ENCODE peak calls at places on chromosomes 7 and 10, in four cellular contexts. R, O, Y and I are unnamed samples.

GRCh38 chr7:28570113-28570969 is 158.0 kb downstream of the CREB5 start:
- DNase-seq in Y (no peak), R (no peak), O (no peak), I (no peak)

GRCh38 chr7:128931186-128931798 is 6.4 kb upstream of the IRF5 start:
- DNase-seq in Y (no peak), R (no peak), O (no peak), I (no peak)

GRCh38 chr10:12042409-12042796 is 206 bp downstream of the UPF2 start:
- DNase-seq in O (peak), R (no peak), Y (peak), I (peak)

GRCh38 chr7:32037650-32038198 is 32.5 kb downstream of the PDE1C start:
- DNase-seq in R (no peak), Y (no peak), O (no peak), I (no peak)

GRCh38 chr10:86190291-86190690 is 176.3 kb downstream of the GRID1 start:
- DNase-seq in R (peak), O (no peak), Y (no peak), I (no peak)

GRCh38 chr10:67665491-67665890 is 30.5 kb downstream of the CTNNA3 start:
- DNase-seq in O (no peak), Y (peak), R (no peak), I (no peak)

GRCh38 chr7:86991844-86992243 is 67.6 kb downstream of the ELAPOR2 start:
- DNase-seq in O (no peak), R (no peak), Y (no peak), I (peak)

GRCh38 chr7:44048031-44048795 is 3.7 kb downstream of the DBNL start:
- DNase-seq in Y (no peak), R (no peak), O (no peak), I (no peak)

GRCh38 chr7:35555934-35556333 is 139.0 kb downstream of the HERPUD2 start:
- DNase-seq in Y (no peak), O (no peak), R (no peak), I (no peak)

GRCh38 chr10:132271458-132272011 is 36.2 kb downstream of the STK32C start:
- DNase-seq in Y (no peak), R (no peak), O (peak), I (no peak)

GRCh38 chr10:93376372-93377296 is 105.5 kb downstream of the MYOF start:
- DNase-seq in O (no peak), R (peak), Y (peak), I (peak)
- H3K4me3 ChIP-seq in O (no peak), R (no peak), Y (no peak), I (no peak)

DNA sequence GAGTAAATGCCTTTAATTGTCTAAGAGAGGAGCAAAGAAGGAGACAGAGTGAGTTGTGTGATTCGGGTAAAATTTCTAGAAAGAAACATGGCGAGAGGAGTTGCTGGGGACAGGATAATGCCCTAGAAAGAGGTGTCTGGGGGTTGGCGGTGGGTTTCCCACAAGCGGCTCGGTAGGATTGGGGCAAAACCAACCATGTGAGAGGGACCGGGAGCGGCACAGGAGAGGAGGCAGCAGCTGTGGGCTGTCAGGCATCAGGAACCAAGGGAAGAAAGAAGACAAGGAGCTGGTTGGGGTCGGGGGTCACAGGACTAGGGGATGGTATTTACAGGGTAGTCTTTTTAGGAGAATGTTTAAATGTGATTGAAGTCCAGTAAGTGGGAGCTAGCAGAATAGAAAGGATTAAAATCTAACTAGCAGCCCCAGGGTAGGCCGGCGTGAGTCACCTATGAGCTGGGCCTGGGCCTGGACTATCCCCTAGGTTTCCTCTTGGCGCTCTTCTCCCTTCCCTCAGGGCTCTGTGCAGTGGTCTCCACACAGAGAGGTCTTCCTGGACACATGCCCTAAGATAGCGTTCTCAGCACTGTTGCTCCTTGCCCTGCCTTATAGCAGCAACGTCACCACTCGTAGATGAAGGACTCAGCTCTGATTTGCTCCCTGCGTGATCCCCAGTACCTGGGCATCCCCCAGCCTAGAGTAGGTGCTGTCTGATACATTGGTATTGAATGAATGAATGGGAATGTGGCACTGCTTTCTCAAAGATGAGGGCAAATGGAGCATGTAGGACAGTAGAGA is 32.6 kb downstream of the IKZF1 start:
- DNase-seq in R (no peak), Y (no peak), O (no peak), I (no peak)
- H3K4me3 ChIP-seq in R (no peak), Y (no peak), O (no peak), I (no peak)

GRCh38 chr10:16770646-16771045 is 46.6 kb downstream of the RSU1 start:
- DNase-seq in Y (no peak), R (no peak), O (no peak), I (no peak)
- H3K4me3 ChIP-seq in Y (no peak), R (no peak), O (no peak), I (no peak)

DNA sequence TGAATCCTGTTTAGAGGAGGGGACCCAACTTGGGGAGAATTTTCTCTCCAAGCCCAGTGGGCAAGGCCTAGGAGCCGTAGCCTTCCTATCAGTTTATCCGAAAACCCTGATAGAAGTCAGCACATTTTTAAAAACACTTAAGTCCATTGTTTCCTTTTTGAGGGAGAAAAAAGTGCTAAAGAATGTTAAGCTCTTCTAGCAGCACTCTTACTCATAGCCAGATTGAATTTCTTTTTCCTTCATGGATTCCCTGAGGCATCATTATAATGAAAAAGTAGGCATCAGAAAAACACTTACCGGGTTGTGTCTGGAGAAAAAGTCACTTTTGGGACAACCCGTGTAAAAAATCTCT is 635.5 kb upstream of the ANKRD30A start:
- DNase-seq in R (no peak), Y (no peak), O (no peak), I (peak)
- H3K4me3 ChIP-seq in R (no peak), Y (no peak), O (no peak), I (no peak)

GRCh38 chr7:50469181-50469580 is 19.0 kb upstream of the FIGNL1 start:
- DNase-seq in Y (no peak), R (no peak), O (no peak), I (no peak)

GRCh38 chr7:50466815-50467569 is 16.8 kb upstream of the FIGNL1 start:
- DNase-seq in O (no peak), Y (no peak), R (no peak), I (no peak)

GRCh38 chr7:50471970-50472369 is 21.8 kb upstream of the FIGNL1 start:
- DNase-seq in O (no peak), R (no peak), Y (no peak), I (no peak)

GRCh38 chr7:50470250-50471163 is 20.4 kb upstream of the FIGNL1 start:
- DNase-seq in R (no peak), Y (no peak), O (no peak), I (no peak)

GRCh38 chr7:50467817-50468610 is 17.9 kb upstream of the FIGNL1 start:
- DNase-seq in O (peak), Y (peak), R (peak), I (peak)
- H3K4me3 ChIP-seq in O (no peak), Y (no peak), R (no peak), I (no peak)

GRCh38 chr7:114086491-114086905 is 167.7 kb upstream of the PPP1R3A start:
- DNase-seq in R (peak), Y (peak), O (peak), I (no peak)

GRCh38 chr7:114087674-114088539 is 169.1 kb upstream of the PPP1R3A start:
- DNase-seq in Y (peak), R (no peak), O (no peak), I (no peak)

GRCh38 chr7:114086906-114087651 is 168.3 kb upstream of the PPP1R3A start:
- DNase-seq in R (peak), O (no peak), Y (peak), I (peak)

GRCh38 chr7:114085592-114086490 is 167.0 kb upstream of the PPP1R3A start:
- DNase-seq in R (peak), O (peak), Y (peak), I (peak)

GRCh38 chr7:114088541-114088940 is 169.7 kb upstream of the PPP1R3A start:
- DNase-seq in R (no peak), Y (peak), O (no peak), I (no peak)
- H3K4me3 ChIP-seq in R (peak), Y (no peak), O (peak), I (no peak)

DNA sequence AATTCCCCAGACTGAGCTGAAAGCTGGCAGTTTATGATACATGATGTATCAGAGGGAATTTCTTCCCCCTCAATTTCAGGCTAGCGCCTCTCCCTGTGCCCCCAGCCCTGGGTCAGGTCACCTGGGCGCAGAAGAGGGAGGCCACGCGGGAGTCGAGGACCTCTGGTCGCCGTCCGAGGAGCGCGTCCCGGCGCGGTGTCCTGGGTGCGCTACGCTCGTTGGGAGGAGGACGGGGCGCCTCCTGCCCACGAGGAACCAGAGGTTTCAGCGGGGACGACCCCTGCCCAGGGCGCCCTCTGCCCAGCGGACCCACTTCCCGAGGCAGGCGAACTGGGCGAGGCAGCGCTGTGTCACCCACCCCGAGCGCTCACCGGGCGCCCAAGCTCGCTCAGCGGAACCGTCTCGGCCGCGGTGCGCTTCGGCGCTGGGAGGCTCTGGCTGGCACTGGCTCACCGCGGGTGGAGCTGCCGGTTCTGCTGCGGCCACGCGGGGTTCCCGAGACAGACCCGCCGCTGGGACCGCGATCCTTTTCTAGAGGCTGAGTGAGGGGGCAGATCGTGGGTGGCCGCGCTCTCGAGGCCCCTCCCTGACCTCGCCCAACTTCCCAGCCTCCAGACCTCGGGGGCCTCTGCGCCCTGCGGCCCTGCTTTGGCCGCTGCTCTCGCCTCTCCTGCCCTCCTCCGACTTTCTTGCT is at the start of gene FAM237B:
- DNase-seq in R (no peak), O (peak), Y (peak), I (peak)
- H3K4me3 ChIP-seq in R (no peak), O (no peak), Y (peak), I (peak)

DNA sequence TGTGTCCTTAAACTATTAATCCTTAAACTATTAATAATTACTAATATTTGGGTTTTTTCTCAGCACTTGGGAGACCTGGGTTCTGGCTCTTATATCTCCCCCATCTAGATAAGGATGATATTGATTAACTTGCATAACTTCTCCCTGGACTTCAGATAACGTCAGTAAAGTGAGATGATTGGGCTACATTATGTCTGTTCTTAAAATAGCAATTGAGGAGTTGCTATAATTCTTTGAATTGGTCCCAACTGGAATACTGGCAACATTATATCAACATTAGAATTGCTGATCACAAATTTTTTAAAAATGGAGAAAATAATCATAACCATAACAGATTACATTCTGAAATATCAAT is 1.9 kb downstream of the APBB1IP start:
- DNase-seq in R (no peak), Y (no peak), O (no peak), I (no peak)
- H3K4me3 ChIP-seq in R (no peak), Y (no peak), O (no peak), I (no peak)

GRCh38 chr10:75395955-75396860 is 5.4 kb downstream of the ZNF503 start:
- DNase-seq in R (peak), O (no peak), Y (peak), I (no peak)

GRCh38 chr10:75395171-75395954 is 6.2 kb downstream of the ZNF503 start:
- DNase-seq in O (peak), Y (peak), R (peak), I (no peak)

GRCh38 chr10:75398238-75398629 is 3.3 kb downstream of the ZNF503 start:
- DNase-seq in R (no peak), Y (no peak), O (no peak), I (no peak)

GRCh38 chr10:75397571-75397921 is 4.0 kb downstream of the ZNF503 start:
- DNase-seq in Y (peak), R (peak), O (no peak), I (no peak)

DNA sequence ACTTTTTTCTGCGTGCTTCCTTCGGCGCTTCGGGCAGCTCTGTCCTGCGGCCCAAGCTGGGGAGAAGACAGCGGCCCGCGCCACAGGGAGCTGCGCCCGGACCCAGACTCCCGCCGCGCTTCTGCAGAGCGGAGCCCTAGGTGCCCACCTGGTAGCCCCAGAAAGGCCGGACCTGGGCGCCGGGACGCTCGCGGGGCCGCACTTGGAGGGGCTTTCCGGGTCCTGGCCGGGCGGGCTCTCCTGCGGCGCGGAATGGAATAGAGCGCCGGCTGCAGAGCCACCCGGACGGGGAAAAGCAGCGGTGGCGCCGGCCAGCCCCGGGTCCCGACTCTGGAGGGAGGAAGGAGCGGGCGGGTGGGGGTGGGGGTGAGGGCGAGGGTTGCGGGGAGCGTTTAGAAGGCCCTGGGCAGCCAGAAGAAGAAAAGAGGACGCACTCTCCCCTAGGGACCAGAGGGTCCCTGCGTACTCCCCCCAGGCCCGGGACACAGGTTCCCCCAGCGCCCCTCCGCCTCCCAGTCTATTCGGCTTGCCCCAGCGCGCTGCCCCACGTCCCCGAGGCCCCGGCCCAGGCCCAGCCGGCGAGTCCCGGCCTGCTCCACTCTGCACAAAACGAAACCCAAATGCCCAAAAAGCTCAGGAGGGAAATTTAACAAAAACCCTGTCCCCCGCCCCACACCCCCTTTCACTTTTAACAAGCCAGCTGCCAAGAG is 4.5 kb downstream of the ZNF503 start:
- DNase-seq in R (peak), Y (peak), O (no peak), I (no peak)
- H3K4me3 ChIP-seq in R (peak), Y (peak), O (peak), I (peak)

GRCh38 chr7:102469351-102469971 is 4.7 kb downstream of the LRWD1 start:
- DNase-seq in R (no peak), Y (no peak), O (peak), I (no peak)
- H3K4me3 ChIP-seq in R (no peak), Y (no peak), O (no peak), I (no peak)